ENCODE peak calls at places on chromosomes 11 and 22, in five cellular contexts. Y is cardiac muscle cell, G is AG04450, T is endothelial cell of umbilical vein, O is IMR-90. C is an unnamed sample.

GRCh38 chr11:57460017-57460755 is at the start of gene RTN4RL2:
- DNase-seq in O (peak; percentile 45), T (peak; percentile 36), Y (peak; percentile 67), G (no peak), C (peak; percentile 20)

GRCh38 chr22:17607891-17608521 is 20.5 kb downstream of the ATP6V1E1 start:
- DNase-seq in O (peak; percentile 10), G (no peak), T (no peak), Y (no peak), C (no peak)

GRCh38 chr11:91093141-91093540 is 870.3 kb upstream of the CHORDC1 start:
- DNase-seq in T (no peak), Y (no peak), O (no peak), G (no peak), C (no peak)

GRCh38 chr11:75040167-75040770 is 51.5 kb downstream of the NEU3 start:
- DNase-seq in O (no peak), Y (no peak), G (no peak), T (no peak), C (no peak)

GRCh38 chr22:31631381-31631780 is 30.6 kb downstream of the PISD start:
- DNase-seq in T (no peak), G (no peak), Y (no peak), O (no peak), C (no peak)

GRCh38 chr11:17753153-17753552 is 18.6 kb downstream of the KCNC1 start:
- DNase-seq in O (no peak), Y (no peak), T (no peak), G (no peak), C (no peak)

GRCh38 chr11:109894242-109894641 is 198.9 kb upstream of the ZC3H12C start:
- DNase-seq in T (no peak), Y (no peak), G (no peak), O (no peak), C (no peak)

GRCh38 chr22:24061124-24061684 is 50.1 kb downstream of the CABIN1 start:
- DNase-seq in G (no peak), T (no peak), O (no peak), Y (no peak), C (no peak)

GRCh38 chr11:1218788-1219445 is 3.9 kb upstream of the MUC5B start:
- DNase-seq in Y (no peak), O (no peak), G (no peak), T (no peak), C (no peak)

GRCh38 chr11:65504671-65505433 is 6.0 kb downstream of the MALAT1 start:
- DNase-seq in Y (no peak), G (no peak), T (peak; percentile 35), O (peak; percentile 46), C (peak; percentile 31)

GRCh38 chr11:114080219-114080618 is 20.7 kb downstream of the ZBTB16 start:
- DNase-seq in Y (no peak), T (peak; percentile 80), G (no peak), O (no peak), C (no peak)

GRCh38 chr11:33434294-33434693 is 177.1 kb downstream of the HIPK3 start:
- DNase-seq in T (no peak), Y (no peak), G (no peak), O (no peak), C (no peak)

GRCh38 chr22:18121436-18122253 is 11.0 kb downstream of the TUBA8 start:
- DNase-seq in Y (no peak), O (no peak), G (no peak), T (peak; percentile 7), C (no peak)

GRCh38 chr11:133815636-133816035 is 29.7 kb downstream of the SPATA19 start:
- DNase-seq in G (no peak), O (no peak), T (no peak), Y (no peak), C (no peak)

GRCh38 chr22:17436382-17436951 is 67.2 kb downstream of the CECR2 start:
- DNase-seq in T (no peak), G (no peak), Y (peak; percentile 50), O (no peak), C (no peak)

GRCh38 chr22:46119729-46120419 is 30.5 kb upstream of the PPARA start:
- DNase-seq in G (peak; percentile 46), Y (no peak), T (no peak), O (peak; percentile 74), C (peak; percentile 54)

GRCh38 chr11:8878771-8879170 is 32.2 kb upstream of the AKIP1 start:
- DNase-seq in Y (no peak), G (no peak), O (no peak), T (no peak), C (no peak)

GRCh38 chr11:69352715-69353325 is 58.9 kb downstream of the MYEOV start:
- DNase-seq in G (peak; percentile 93), T (peak; percentile 96), O (peak; percentile 99), Y (no peak), C (peak; percentile 95)

GRCh38 chr22:36294801-36295200 is 41.9 kb downstream of the APOL1 start:
- DNase-seq in T (no peak), Y (no peak), G (no peak), O (no peak), C (no peak)

GRCh38 chr11:7332451-7332850 is 80.7 kb downstream of the SYT9 start:
- DNase-seq in G (no peak), T (no peak), O (no peak), Y (no peak), C (no peak)

GRCh38 chr11:111759375-111759774 is 6.8 kb downstream of the PPP2R1B start:
- DNase-seq in G (no peak), O (no peak), Y (no peak), T (peak; percentile 20), C (no peak)

GRCh38 chr11:93541884-93542752 is 1.1 kb downstream of the SMCO4 start:
- DNase-seq in G (no peak), T (peak; percentile 71), Y (peak; percentile 57), O (peak; percentile 77), C (peak; percentile 63)

GRCh38 chr22:36425977-36426523 is 38.3 kb upstream of the MYH9 start:
- DNase-seq in G (no peak), O (peak; percentile 53), Y (peak; percentile 55), T (no peak), C (no peak)

GRCh38 chr22:26487996-26488395 is 4.3 kb downstream of the SRRD start:
- DNase-seq in O (no peak), T (no peak), G (no peak), Y (no peak), C (no peak)

GRCh38 chr11:73274722-73275380 is 2.7 kb downstream of the P2RY6 start:
- DNase-seq in T (no peak), G (no peak), Y (no peak), O (no peak), C (no peak)

GRCh38 chr11:45027312-45027711 is 76.6 kb upstream of the TP53I11 start:
- DNase-seq in Y (no peak), G (no peak), O (no peak), T (no peak), C (no peak)

GRCh38 chr11:20048707-20049106 is 111.6 kb downstream of the DBX1 start:
- DNase-seq in O (no peak), T (no peak), Y (peak; percentile 38), G (no peak), C (no peak)

GRCh38 chr11:20048246-20048645 is 112.0 kb downstream of the DBX1 start:
- DNase-seq in Y (no peak), T (no peak), O (peak; percentile 63), G (no peak), C (no peak)

GRCh38 chr11:20049231-20049630 is 111.0 kb downstream of the DBX1 start:
- DNase-seq in Y (peak; percentile 67), T (no peak), G (no peak), O (no peak), C (no peak)

GRCh38 chr11:20047006-20047405 is 113.3 kb downstream of the DBX1 start:
- DNase-seq in O (no peak), Y (no peak), T (no peak), G (no peak), C (no peak)

DNA sequence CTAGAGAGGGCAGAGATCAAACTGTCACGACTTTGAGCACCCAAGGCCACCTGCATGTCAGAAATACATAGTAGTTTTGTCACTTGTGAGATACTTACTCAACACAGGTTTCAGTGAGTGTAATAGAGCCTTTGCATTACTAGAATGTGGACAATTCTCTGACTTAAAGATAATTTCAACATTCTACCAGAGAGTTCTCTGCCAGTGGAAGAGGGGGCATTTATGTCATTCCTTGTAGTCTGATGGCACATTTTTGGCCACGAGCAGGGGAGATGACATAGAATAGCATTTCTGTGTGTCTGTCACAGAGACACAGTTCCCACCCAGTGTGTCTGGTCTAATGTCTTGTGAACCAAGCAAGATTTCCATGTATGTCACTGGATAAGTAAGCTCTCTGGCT is 112.5 kb downstream of the DBX1 start:
- DNase-seq in T (no peak), G (no peak), O (no peak), Y (no peak), C (no peak)
- H3K4me3 ChIP-seq in T (no peak overlapping the region), G (no peak overlapping the region), O (no peak overlapping the region), Y (no peak overlapping the region), C (no peak overlapping the region)

DNA sequence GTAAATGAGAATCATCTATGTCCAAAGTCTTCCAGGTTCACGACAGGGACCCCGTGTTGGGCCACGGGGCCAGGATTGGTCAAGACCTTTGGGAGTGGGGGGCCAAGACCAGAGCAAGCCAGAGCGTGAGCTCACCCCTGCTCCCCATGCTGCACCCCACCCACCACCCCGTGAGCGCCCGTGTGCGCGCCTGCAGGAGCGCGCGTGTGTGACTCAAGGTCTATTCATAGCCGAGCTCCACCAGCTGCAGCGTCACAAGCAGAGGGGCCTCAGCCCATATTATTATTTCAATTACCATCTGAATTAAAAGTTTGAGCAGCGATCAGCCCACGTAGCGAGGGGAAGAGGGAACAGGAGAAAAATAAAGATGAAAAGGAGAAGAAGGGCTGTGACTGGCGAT is 5.2 kb downstream of the KCNJ4 start:
- DNase-seq in G (no peak), O (no peak), Y (no peak), T (no peak), C (no peak)
- H3K27ac ChIP-seq in G (no peak overlapping the region), O (no peak overlapping the region), Y (no peak overlapping the region), T (no peak overlapping the region), C (no peak overlapping the region)

GRCh38 chr11:66957971-66958231 is 282 bp downstream of the PC start:
- DNase-seq in Y (no peak), O (no peak), T (no peak), G (no peak), C (no peak)
- TF ChIP-seq CTCF in Y (no peak), O (no peak), T (no peak), G (no peak), C (no peak)

GRCh38 chr22:42612336-42612735 is 2.3 kb downstream of the POLDIP3 start:
- DNase-seq in G (no peak), T (no peak), Y (no peak), O (no peak), C (no peak)
- H3K4me3 ChIP-seq in G (no peak overlapping the region), T (no peak overlapping the region), Y (no peak overlapping the region), O (no peak overlapping the region), C (no peak overlapping the region)

C was measured in brain microvascular endothelial cell.